ENCODE peak calls at places on chromosomes 7 and 10, in six cellular contexts. One of them, this sample, is unnamed. For H3K36me3, the result is how much of the 10 kb centered on the place peaks cover.

GRCh38 chr10:8543361-8544056 is 489.0 kb downstream of the GATA3 start:
- DNase-seq in GM23338: no peak
- DNase-seq in lower lobe of right lung: no peak
- DNase-seq in heart left ventricle: no peak
- DNase-seq in CD8-positive, alpha-beta memory T cell: no peak
- DNase-seq in WERI-Rb-1: no peak
- DNase-seq in this sample: no peak

GRCh38 chr10:86729677-86730076 is 26.7 kb upstream of the BMPR1A start:
- DNase-seq in lower lobe of right lung: no peak
- DNase-seq in heart left ventricle: no peak
- DNase-seq in GM23338: no peak
- DNase-seq in CD8-positive, alpha-beta memory T cell: no peak
- DNase-seq in WERI-Rb-1: no peak
- DNase-seq in this sample: no peak

GRCh38 chr10:79139124-79139835 is 70.5 kb downstream of the ZMIZ1 start:
- DNase-seq in lower lobe of right lung: peak
- DNase-seq in CD8-positive, alpha-beta memory T cell: no peak
- DNase-seq in heart left ventricle: peak
- DNase-seq in GM23338: no peak
- DNase-seq in WERI-Rb-1: peak
- DNase-seq in this sample: no peak

GRCh38 chr7:16740623-16740953 is 13.0 kb upstream of the TSPAN13 start:
- DNase-seq in lower lobe of right lung: no peak
- DNase-seq in heart left ventricle: no peak
- DNase-seq in WERI-Rb-1: no peak
- DNase-seq in CD8-positive, alpha-beta memory T cell: no peak
- DNase-seq in GM23338: no peak
- DNase-seq in this sample: no peak

GRCh38 chr7:69840248-69840647 is 242.0 kb downstream of the AUTS2 start:
- DNase-seq in lower lobe of right lung: no peak
- DNase-seq in heart left ventricle: no peak
- DNase-seq in CD8-positive, alpha-beta memory T cell: no peak
- DNase-seq in GM23338: no peak
- DNase-seq in WERI-Rb-1: no peak
- DNase-seq in this sample: no peak

GRCh38 chr7:20107582-20107981 is 109.6 kb downstream of the MACC1 start:
- DNase-seq in heart left ventricle: no peak
- DNase-seq in WERI-Rb-1: no peak
- DNase-seq in CD8-positive, alpha-beta memory T cell: no peak
- DNase-seq in GM23338: no peak
- DNase-seq in lower lobe of right lung: no peak
- DNase-seq in this sample: no peak

GRCh38 chr7:42135728-42136127 is 101.3 kb downstream of the GLI3 start:
- DNase-seq in heart left ventricle: no peak
- DNase-seq in lower lobe of right lung: no peak
- DNase-seq in WERI-Rb-1: no peak
- DNase-seq in GM23338: no peak
- DNase-seq in CD8-positive, alpha-beta memory T cell: no peak
- DNase-seq in this sample: no peak

GRCh38 chr10:71638577-71639411 is 80.8 kb downstream of the C10orf105 start:
- DNase-seq in WERI-Rb-1: peak
- DNase-seq in heart left ventricle: no peak
- DNase-seq in GM23338: no peak
- DNase-seq in CD8-positive, alpha-beta memory T cell: no peak
- DNase-seq in lower lobe of right lung: peak
- DNase-seq in this sample: peak

GRCh38 chr7:91940171-91940570 is 491 bp upstream of the AKAP9 start:
- DNase-seq in WERI-Rb-1: peak
- DNase-seq in CD8-positive, alpha-beta memory T cell: no peak
- DNase-seq in lower lobe of right lung: no peak
- DNase-seq in heart left ventricle: no peak
- DNase-seq in GM23338: peak
- DNase-seq in this sample: peak

GRCh38 chr10:111578076-111578475 is 501.2 kb downstream of the ADRA2A start:
- DNase-seq in CD8-positive, alpha-beta memory T cell: no peak
- DNase-seq in WERI-Rb-1: no peak
- DNase-seq in heart left ventricle: no peak
- DNase-seq in GM23338: no peak
- DNase-seq in lower lobe of right lung: no peak
- DNase-seq in this sample: no peak

GRCh38 chr7:30921951-30922401 is 10.3 kb downstream of the AQP1 start:
- DNase-seq in WERI-Rb-1: no peak
- DNase-seq in heart left ventricle: peak
- DNase-seq in GM23338: no peak
- DNase-seq in lower lobe of right lung: peak
- DNase-seq in CD8-positive, alpha-beta memory T cell: no peak
- DNase-seq in this sample: peak

GRCh38 chr7:142567676-142568075 is 181.6 kb upstream of the PRSS1 start:
- DNase-seq in heart left ventricle: no peak
- DNase-seq in GM23338: peak
- DNase-seq in WERI-Rb-1: no peak
- DNase-seq in CD8-positive, alpha-beta memory T cell: no peak
- DNase-seq in lower lobe of right lung: no peak
- DNase-seq in this sample: no peak

GRCh38 chr7:1672851-1673486 is 2.9 kb downstream of the ELFN1 start:
- DNase-seq in CD8-positive, alpha-beta memory T cell: no peak
- DNase-seq in lower lobe of right lung: peak
- DNase-seq in heart left ventricle: peak
- DNase-seq in WERI-Rb-1: no peak
- DNase-seq in GM23338: no peak
- DNase-seq in this sample: no peak

GRCh38 chr10:73905256-73906018 is 5.5 kb upstream of the PLAU start:
- DNase-seq in GM23338: no peak
- DNase-seq in WERI-Rb-1: no peak
- DNase-seq in CD8-positive, alpha-beta memory T cell: no peak
- DNase-seq in lower lobe of right lung: no peak
- DNase-seq in heart left ventricle: no peak
- DNase-seq in this sample: no peak

GRCh38 chr7:16078076-16078952 is 343.0 kb downstream of the CRPPA start:
- DNase-seq in heart left ventricle: no peak
- DNase-seq in CD8-positive, alpha-beta memory T cell: peak
- DNase-seq in GM23338: peak
- DNase-seq in WERI-Rb-1: peak
- DNase-seq in lower lobe of right lung: no peak
- DNase-seq in this sample: peak

GRCh38 chr10:97319671-97320479 is 804 bp downstream of the FRAT1 start:
- DNase-seq in lower lobe of right lung: peak
- DNase-seq in heart left ventricle: peak
- DNase-seq in WERI-Rb-1: peak
- DNase-seq in CD8-positive, alpha-beta memory T cell: peak
- DNase-seq in GM23338: peak
- DNase-seq in this sample: peak

GRCh38 chr7:138436388-138436787 is 23.7 kb upstream of the TRIM24 start:
- DNase-seq in CD8-positive, alpha-beta memory T cell: no peak
- DNase-seq in heart left ventricle: no peak
- DNase-seq in GM23338: no peak
- DNase-seq in lower lobe of right lung: no peak
- DNase-seq in WERI-Rb-1: no peak
- DNase-seq in this sample: no peak

GRCh38 chr10:126433351-126433750 is 45.1 kb upstream of the ADAM12 start:
- DNase-seq in WERI-Rb-1: no peak
- DNase-seq in GM23338: no peak
- DNase-seq in lower lobe of right lung: no peak
- DNase-seq in heart left ventricle: no peak
- DNase-seq in CD8-positive, alpha-beta memory T cell: no peak
- DNase-seq in this sample: no peak

GRCh38 chr7:79664884-79665676 is 211.6 kb upstream of the MAGI2 start:
- DNase-seq in WERI-Rb-1: no peak
- DNase-seq in GM23338: no peak
- DNase-seq in CD8-positive, alpha-beta memory T cell: no peak
- DNase-seq in lower lobe of right lung: no peak
- DNase-seq in heart left ventricle: peak
- DNase-seq in this sample: no peak

GRCh38 chr10:90587081-90587491 is 270.8 kb downstream of the HTR7 start:
- DNase-seq in lower lobe of right lung: no peak
- DNase-seq in heart left ventricle: no peak
- DNase-seq in WERI-Rb-1: no peak
- DNase-seq in CD8-positive, alpha-beta memory T cell: no peak
- DNase-seq in GM23338: no peak
- DNase-seq in this sample: no peak

GRCh38 chr7:152989889-152990380 is 230.4 kb downstream of the ACTR3B start:
- DNase-seq in GM23338: peak
- DNase-seq in heart left ventricle: no peak
- DNase-seq in WERI-Rb-1: peak
- DNase-seq in CD8-positive, alpha-beta memory T cell: no peak
- DNase-seq in lower lobe of right lung: no peak
- DNase-seq in this sample: no peak

GRCh38 chr10:61492596-61492995 is 39.4 kb upstream of the TMEM26 start:
- DNase-seq in WERI-Rb-1: no peak
- DNase-seq in GM23338: no peak
- DNase-seq in CD8-positive, alpha-beta memory T cell: no peak
- DNase-seq in lower lobe of right lung: no peak
- DNase-seq in heart left ventricle: no peak
- DNase-seq in this sample: no peak

DNA sequence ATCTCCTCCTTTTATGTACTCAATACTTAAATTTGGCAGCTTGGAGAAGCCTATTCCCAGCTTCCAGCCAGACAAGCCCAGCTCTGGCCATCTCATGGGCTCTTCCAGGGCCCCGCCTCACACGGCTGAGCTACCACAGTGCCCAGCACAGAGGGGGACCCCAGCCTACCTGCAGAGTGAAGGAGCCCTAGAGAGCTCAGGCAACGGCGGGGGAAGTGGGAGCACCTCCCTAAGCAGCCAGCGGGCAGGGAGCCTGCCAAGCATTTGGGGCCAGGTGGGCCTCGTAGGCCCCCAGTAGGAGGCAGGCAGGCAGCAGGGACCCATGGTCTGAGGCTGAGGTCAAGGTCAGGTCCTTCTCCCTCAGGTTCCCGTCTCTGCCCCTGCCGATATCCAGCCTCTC is 29.1 kb upstream of the SMARCD3 start:
- DNase-seq in lower lobe of right lung: no peak
- DNase-seq in CD8-positive, alpha-beta memory T cell: no peak
- DNase-seq in GM23338: no peak
- DNase-seq in heart left ventricle: no peak
- DNase-seq in WERI-Rb-1: no peak
- DNase-seq in this sample: no peak
- H3K4me3 ChIP-seq in lower lobe of right lung: peak
- H3K4me3 ChIP-seq in CD8-positive, alpha-beta memory T cell: peak
- H3K4me3 ChIP-seq in GM23338: peak
- H3K4me3 ChIP-seq in heart left ventricle: no peak
- H3K4me3 ChIP-seq in WERI-Rb-1: no peak
- H3K4me3 ChIP-seq in this sample: no peak

DNA sequence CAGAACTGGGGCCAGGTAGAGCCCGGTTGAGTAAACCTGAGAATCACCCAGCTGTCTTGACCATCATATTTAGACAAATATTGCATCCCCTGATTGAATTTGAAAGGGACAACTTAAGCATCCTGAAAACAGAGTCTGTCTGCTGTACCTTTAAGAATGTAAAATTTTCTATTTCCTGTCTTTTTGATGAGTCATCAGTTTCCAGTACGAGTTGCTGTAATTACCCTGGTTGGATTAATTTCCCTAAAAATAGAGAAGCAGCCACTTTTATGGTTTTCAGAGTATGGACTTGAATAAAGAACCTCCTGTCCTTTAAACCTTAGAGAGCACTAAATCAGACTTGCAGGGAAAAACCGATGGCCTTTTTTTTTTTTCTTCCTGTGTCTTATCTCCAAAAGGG is 164.6 kb upstream of the SH2B2 start:
- DNase-seq in WERI-Rb-1: no peak
- DNase-seq in heart left ventricle: no peak
- DNase-seq in GM23338: no peak
- DNase-seq in CD8-positive, alpha-beta memory T cell: no peak
- DNase-seq in lower lobe of right lung: no peak
- DNase-seq in this sample: no peak
- H3K36me3 ChIP-seq in WERI-Rb-1: under half
- H3K36me3 ChIP-seq in heart left ventricle: under half
- H3K36me3 ChIP-seq in GM23338: under half
- H3K36me3 ChIP-seq in CD8-positive, alpha-beta memory T cell: under half
- H3K36me3 ChIP-seq in lower lobe of right lung: under half
- H3K36me3 ChIP-seq in this sample: under half

GRCh38 chr10:22846294-22846693 is 81.6 kb upstream of the ARMC3 start:
- DNase-seq in heart left ventricle: no peak
- DNase-seq in CD8-positive, alpha-beta memory T cell: no peak
- DNase-seq in WERI-Rb-1: no peak
- DNase-seq in lower lobe of right lung: no peak
- DNase-seq in GM23338: no peak
- DNase-seq in this sample: no peak
- H3K4me3 ChIP-seq in heart left ventricle: no peak
- H3K4me3 ChIP-seq in CD8-positive, alpha-beta memory T cell: no peak
- H3K4me3 ChIP-seq in WERI-Rb-1: no peak
- H3K4me3 ChIP-seq in lower lobe of right lung: no peak
- H3K4me3 ChIP-seq in GM23338: no peak
- H3K4me3 ChIP-seq in this sample: no peak

GRCh38 chr7:94092980-94093379 is 88.8 kb upstream of the BET1 start:
- DNase-seq in CD8-positive, alpha-beta memory T cell: no peak
- DNase-seq in lower lobe of right lung: no peak
- DNase-seq in GM23338: peak
- DNase-seq in heart left ventricle: no peak
- DNase-seq in WERI-Rb-1: no peak
- DNase-seq in this sample: no peak
- H3K36me3 ChIP-seq in CD8-positive, alpha-beta memory T cell: under half
- H3K36me3 ChIP-seq in lower lobe of right lung: under half
- H3K36me3 ChIP-seq in GM23338: under half
- H3K36me3 ChIP-seq in heart left ventricle: under half
- H3K36me3 ChIP-seq in WERI-Rb-1: under half
- H3K36me3 ChIP-seq in this sample: under half

GRCh38 chr7:157690058-157690832 is 353.4 kb downstream of the DNAJB6 start:
- DNase-seq in CD8-positive, alpha-beta memory T cell: no peak
- DNase-seq in lower lobe of right lung: no peak
- DNase-seq in GM23338: no peak
- DNase-seq in WERI-Rb-1: peak
- DNase-seq in heart left ventricle: no peak
- DNase-seq in this sample: no peak

GRCh38 chr7:157690833-157691382 is 354.1 kb downstream of the DNAJB6 start:
- DNase-seq in heart left ventricle: no peak
- DNase-seq in lower lobe of right lung: no peak
- DNase-seq in GM23338: peak
- DNase-seq in WERI-Rb-1: peak
- DNase-seq in CD8-positive, alpha-beta memory T cell: no peak
- DNase-seq in this sample: peak

GRCh38 chr7:157688439-157689268 is 351.9 kb downstream of the DNAJB6 start:
- DNase-seq in WERI-Rb-1: peak
- DNase-seq in heart left ventricle: no peak
- DNase-seq in lower lobe of right lung: no peak
- DNase-seq in CD8-positive, alpha-beta memory T cell: no peak
- DNase-seq in GM23338: no peak
- DNase-seq in this sample: peak

GRCh38 chr7:157687845-157688244 is 351.0 kb downstream of the DNAJB6 start:
- DNase-seq in CD8-positive, alpha-beta memory T cell: no peak
- DNase-seq in lower lobe of right lung: no peak
- DNase-seq in GM23338: no peak
- DNase-seq in WERI-Rb-1: no peak
- DNase-seq in heart left ventricle: no peak
- DNase-seq in this sample: peak

GRCh38 chr7:157689269-157690057 is 352.7 kb downstream of the DNAJB6 start:
- DNase-seq in WERI-Rb-1: peak
- DNase-seq in lower lobe of right lung: no peak
- DNase-seq in CD8-positive, alpha-beta memory T cell: no peak
- DNase-seq in GM23338: no peak
- DNase-seq in heart left ventricle: no peak
- DNase-seq in this sample: peak
- H3K4me3 ChIP-seq in WERI-Rb-1: peak
- H3K4me3 ChIP-seq in lower lobe of right lung: peak
- H3K4me3 ChIP-seq in CD8-positive, alpha-beta memory T cell: no peak
- H3K4me3 ChIP-seq in GM23338: peak
- H3K4me3 ChIP-seq in heart left ventricle: peak
- H3K4me3 ChIP-seq in this sample: peak